ENCODE peak calls at places on chromosomes 11 and 22, in nine cellular contexts. O, C, I, T, L, R, P, J and G are unnamed samples.

GRCh38 chr11:95035316-95035715 is 10.3 kb downstream of the KDM4E start:
- DNase-seq in J (no peak), R (no peak), T (no peak), P (no peak), I (no peak), C (no peak), O (no peak), L (no peak), G (no peak)

GRCh38 chr11:117839936-117840813 is 15.6 kb upstream of the FXYD2 start:
- DNase-seq in J (no peak), R (peak; percentile 28), T (no peak), P (no peak), I (peak; percentile 10), C (peak; percentile 8), O (no peak), L (no peak), G (no peak)

GRCh38 chr11:1126491-1126926 is 31.2 kb upstream of the MUC5AC start:
- DNase-seq in J (no peak), O (no peak), I (no peak), L (no peak), T (no peak), C (no peak), P (no peak), R (no peak), G (no peak)

GRCh38 chr22:27880778-27881394 is 38.2 kb downstream of the PITPNB start:
- DNase-seq in C (no peak), L (no peak), I (peak; percentile 40), P (peak; percentile 3), T (no peak), J (no peak), R (no peak), O (no peak), G (peak; percentile 42)

GRCh38 chr11:1163321-1163910 is 5.7 kb downstream of the MUC5AC start:
- DNase-seq in C (no peak), T (no peak), J (no peak), R (no peak), O (no peak), P (no peak), I (no peak), L (no peak), G (no peak)

GRCh38 chr11:73095613-73096012 is 46.5 kb downstream of the FCHSD2 start:
- DNase-seq in P (no peak), T (no peak), R (no peak), J (no peak), O (no peak), C (no peak), L (no peak), I (no peak), G (no peak)

GRCh38 chr11:35664977-35665441 is 2.4 kb downstream of the TRIM44 start:
- DNase-seq in R (no peak), J (no peak), O (no peak), L (no peak), C (no peak), P (no peak), T (no peak), I (no peak), G (no peak)

GRCh38 chr22:17097701-17098100 is 12.9 kb downstream of the IL17RA start:
- DNase-seq in L (no peak), R (no peak), P (no peak), T (no peak), I (no peak), C (no peak), J (no peak), O (no peak), G (no peak)

GRCh38 chr11:61587951-61588695 is 7.2 kb upstream of the SYT7 start:
- DNase-seq in O (peak; percentile 63), C (peak; percentile 78), J (no peak), L (peak; percentile 47), P (no peak), T (no peak), R (peak; percentile 53), I (peak; percentile 46), G (peak; percentile 79)

GRCh38 chr11:9304178-9304577 is 10.2 kb downstream of the TMEM41B start:
- DNase-seq in J (no peak), L (no peak), C (no peak), O (no peak), P (no peak), I (no peak), R (no peak), T (no peak), G (no peak)

GRCh38 chr11:74736031-74736430 is 4.8 kb upstream of the CHRDL2 start:
- DNase-seq in C (no peak), P (no peak), O (no peak), I (no peak), R (no peak), T (no peak), L (no peak), J (no peak), G (no peak)

GRCh38 chr11:78961938-78962701 is 387.5 kb upstream of the NARS2 start:
- DNase-seq in I (no peak), R (no peak), C (no peak), L (no peak), T (peak; percentile 57), P (no peak), O (no peak), J (no peak), G (no peak)

GRCh38 chr22:48676266-48677167 is 1151.2 kb downstream of the BRD1 start:
- DNase-seq in P (no peak), I (no peak), O (no peak), C (no peak), J (no peak), L (no peak), T (no peak), R (no peak), G (no peak)

GRCh38 chr11:118930152-118930712 is 4.5 kb upstream of the BCL9L start:
- DNase-seq in R (peak; percentile 85), P (peak; percentile 54), J (no peak), C (peak; percentile 89), I (peak; percentile 87), O (peak; percentile 86), T (peak; percentile 69), L (peak; percentile 73), G (peak; percentile 98)

GRCh38 chr11:79129702-79130101 is 311.1 kb downstream of the TENM4 start:
- DNase-seq in R (no peak), J (no peak), P (no peak), I (no peak), L (no peak), C (no peak), T (no peak), O (no peak), G (no peak)

GRCh38 chr22:49239264-49240015 is 588.2 kb downstream of the BRD1 start:
- DNase-seq in O (no peak), T (no peak), I (no peak), J (no peak), R (no peak), L (no peak), C (no peak), P (no peak), G (no peak)

GRCh38 chr22:19941365-19942070 is at the start of the genes COMT and TXNRD2:
- DNase-seq in T (peak; percentile 47), R (peak; percentile 72), P (peak; percentile 38), I (peak; percentile 80), L (peak; percentile 62), C (peak; percentile 75), J (no peak), O (peak; percentile 65), G (peak; percentile 50)

GRCh38 chr11:68827733-68828132 is 14.0 kb downstream of the CPT1A start:
- DNase-seq in J (no peak), O (no peak), T (no peak), R (no peak), P (peak; percentile 9), C (no peak), I (no peak), L (no peak), G (no peak)

GRCh38 chr22:46027219-46028068 is 50.5 kb upstream of the WNT7B start:
- DNase-seq in R (no peak), J (no peak), I (peak; percentile 85), T (peak; percentile 84), C (no peak), L (no peak), O (no peak), P (no peak), G (no peak)

GRCh38 chr11:133705873-133706272 is 139.4 kb downstream of the SPATA19 start:
- DNase-seq in L (no peak), O (no peak), C (no peak), T (no peak), I (no peak), J (no peak), P (no peak), R (no peak), G (no peak)